ENCODE peak calls at places on chromosomes 16 and 17, in seven cellular contexts. U is A549, D is foreskin keratinocyte, P is H1, N is fibroblast of lung, I is substantia nigra, Y is small intestine. A is an unnamed sample.

GRCh38 chr17:47810901-47811635 is 10.5 kb downstream of the OSBPL7 start:
- DNase-seq in U (no peak), D (no peak), P (no peak), N (no peak), I (no peak), Y (peak; percentile 73), A (no peak)

GRCh38 chr17:20225162-20226115 is 216.3 kb downstream of the SPECC1 start:
- DNase-seq in U (no peak), D (no peak), P (no peak), N (peak; percentile 9), I (peak; percentile 57), Y (peak; percentile 16), A (no peak)

GRCh38 chr16:30998852-30999761 is 11.3 kb downstream of the STX1B start:
- DNase-seq in U (no peak), D (no peak), P (no peak), N (no peak), I (no peak), Y (peak; percentile 41), A (no peak)

GRCh38 chr17:57260325-57261083 is 4.2 kb downstream of the MSI2 start:
- DNase-seq in U (no peak), D (no peak), P (no peak), N (no peak), I (no peak), Y (no peak), A (no peak)

GRCh38 chr16:82633964-82634600 is 7.3 kb downstream of the CDH13 start:
- DNase-seq in U (no peak), D (peak; percentile 93), P (no peak), N (no peak), I (peak; percentile 73), Y (no peak), A (no peak)

GRCh38 chr17:20091161-20092029 is 82.2 kb downstream of the SPECC1 start:
- DNase-seq in U (no peak), D (no peak), P (no peak), N (peak; percentile 17), I (no peak), Y (no peak), A (no peak)

GRCh38 chr17:6509295-6509771 is 47.0 kb downstream of the PITPNM3 start:
- DNase-seq in U (no peak), D (no peak), P (no peak), N (no peak), I (no peak), Y (no peak), A (no peak)

GRCh38 chr17:47277921-47278320 is 24.3 kb downstream of the ITGB3 start:
- DNase-seq in U (no peak), D (no peak), P (no peak), N (peak; percentile 52), I (no peak), Y (no peak), A (no peak)

GRCh38 chr17:55334881-55335523 is 70.2 kb downstream of the HLF start:
- DNase-seq in U (no peak), D (no peak), P (no peak), N (no peak), I (no peak), Y (no peak), A (no peak)

GRCh38 chr16:83835972-83836566 is 28.3 kb downstream of the HSBP1 start:
- DNase-seq in U (peak; percentile 38), D (no peak), P (no peak), N (peak; percentile 80), I (no peak), Y (peak; percentile 23), A (no peak)

GRCh38 chr16:22372882-22373661 is 1.3 kb downstream of the CDR2 start:
- DNase-seq in U (no peak), D (no peak), P (no peak), N (peak; percentile 20), I (no peak), Y (peak; percentile 31), A (no peak)

GRCh38 chr17:60743812-60744211 is 66.2 kb downstream of the BCAS3 start:
- DNase-seq in U (no peak), D (peak; percentile 47), P (no peak), N (peak; percentile 56), I (no peak), Y (no peak), A (no peak)

GRCh38 chr16:19431636-19432340 is 14.1 kb downstream of the TMC5 start:
- DNase-seq in U (no peak), D (no peak), P (no peak), N (no peak), I (no peak), Y (peak; percentile 91), A (no peak)

GRCh38 chr17:7557147-7557764 is 1.3 kb upstream of the TNFSF13 start:
- DNase-seq in U (no peak), D (no peak), P (no peak), N (no peak), I (no peak), Y (peak; percentile 86), A (no peak)

GRCh38 chr17:73954981-73955380 is 248.5 kb upstream of the RPL38 start:
- DNase-seq in U (no peak), D (no peak), P (no peak), N (no peak), I (no peak), Y (peak; percentile 79), A (no peak)

GRCh38 chr17:32569171-32570080 is 82.6 kb downstream of the CDK5R1 start:
- DNase-seq in U (no peak), D (peak; percentile 100), P (no peak), N (no peak), I (no peak), Y (no peak), A (no peak)

GRCh38 chr16:10040136-10041080 is 141.8 kb downstream of the GRIN2A start:
- DNase-seq in U (no peak), D (no peak), P (no peak), N (no peak), I (no peak), Y (no peak), A (no peak)

GRCh38 chr17:78397681-78398101 is 19.2 kb downstream of the PGS1 start:
- DNase-seq in U (no peak), D (no peak), P (no peak), N (no peak), I (no peak), Y (no peak), A (no peak)

GRCh38 chr17:7606280-7606679 is 8.4 kb downstream of the FXR2 start:
- DNase-seq in U (no peak), D (no peak), P (no peak), N (no peak), I (no peak), Y (no peak), A (no peak)

GRCh38 chr16:77236063-77236511 is 36.9 kb downstream of the SYCE1L start:
- DNase-seq in U (peak; percentile 60), D (no peak), P (peak; percentile 79), N (peak; percentile 82), I (peak; percentile 84), Y (peak; percentile 83), A (peak; percentile 83)

GRCh38 chr16:70681382-70682238 is 4.2 kb downstream of the MTSS2 start:
- DNase-seq in U (no peak), D (no peak), P (no peak), N (no peak), I (peak; percentile 92), Y (no peak), A (no peak)

GRCh38 chr16:88713568-88714419 is 7.5 kb downstream of the CTU2 start:
- DNase-seq in U (no peak), D (no peak), P (no peak), N (peak; percentile 28), I (no peak), Y (no peak), A (no peak)

DNA sequence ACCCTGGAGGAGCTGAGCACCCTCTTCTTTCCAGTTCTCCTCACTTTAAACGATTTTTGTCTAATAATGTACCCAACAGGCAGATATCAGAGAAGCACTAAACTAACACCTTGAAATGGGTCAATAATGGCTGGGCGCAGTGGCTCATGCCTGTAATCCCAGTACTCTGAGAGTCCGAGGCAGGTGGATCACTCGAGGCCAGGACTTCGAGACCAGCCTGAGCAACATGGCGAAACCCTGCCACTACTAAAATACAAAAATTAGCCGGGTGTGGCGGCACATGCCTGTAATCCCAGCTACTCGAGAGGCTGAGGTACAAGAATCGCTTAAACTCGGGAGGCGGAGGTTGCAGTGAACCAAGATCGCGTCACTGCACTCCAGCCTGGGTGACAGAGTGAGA is 57.4 kb downstream of the ZFHX3 start:
- DNase-seq in U (no peak), D (no peak), P (no peak), N (no peak), I (no peak), Y (no peak), A (no peak)
- H3K27ac ChIP-seq in U (peak overlapping the region; percentile 68), D (peak overlapping the region; percentile 90), P (no peak overlapping the region), N (peak overlapping the region; percentile 90), I (no peak overlapping the region), Y (peak overlapping the region; percentile 56), A (no peak overlapping the region)

DNA sequence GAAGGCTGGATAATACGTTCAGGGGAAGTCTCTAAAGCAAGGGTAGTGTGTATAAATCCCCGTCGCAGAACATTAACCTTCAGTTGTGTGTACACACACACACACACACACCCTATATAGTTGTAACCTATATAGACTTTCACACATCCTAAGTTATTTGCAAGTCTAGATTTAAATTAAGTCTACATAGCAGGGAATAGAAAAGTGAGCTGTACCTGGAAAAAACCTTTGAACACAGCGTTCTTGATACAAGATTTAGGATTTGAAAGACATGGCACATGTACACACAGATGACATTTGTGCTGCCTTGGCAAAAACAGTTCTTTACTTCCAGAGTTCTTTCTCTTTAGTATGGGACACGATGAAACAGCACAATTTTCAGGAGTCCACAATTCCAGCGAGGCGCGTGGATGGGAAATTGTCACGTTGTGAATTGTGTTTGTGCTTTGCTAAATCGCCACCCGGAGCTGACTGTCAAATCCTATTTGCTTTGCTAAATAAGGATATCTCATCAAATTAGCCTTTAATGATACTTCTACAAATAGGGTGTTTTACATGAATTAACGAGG is 233.9 kb downstream of the MRTFB start:
- DNase-seq in U (no peak), D (no peak), P (no peak), N (no peak), I (no peak), Y (no peak), A (no peak)
- H3K27ac ChIP-seq in U (peak overlapping the region; percentile 99), D (no peak overlapping the region), P (no peak overlapping the region), N (no peak overlapping the region), I (no peak overlapping the region), Y (no peak overlapping the region), A (no peak overlapping the region)

DNA sequence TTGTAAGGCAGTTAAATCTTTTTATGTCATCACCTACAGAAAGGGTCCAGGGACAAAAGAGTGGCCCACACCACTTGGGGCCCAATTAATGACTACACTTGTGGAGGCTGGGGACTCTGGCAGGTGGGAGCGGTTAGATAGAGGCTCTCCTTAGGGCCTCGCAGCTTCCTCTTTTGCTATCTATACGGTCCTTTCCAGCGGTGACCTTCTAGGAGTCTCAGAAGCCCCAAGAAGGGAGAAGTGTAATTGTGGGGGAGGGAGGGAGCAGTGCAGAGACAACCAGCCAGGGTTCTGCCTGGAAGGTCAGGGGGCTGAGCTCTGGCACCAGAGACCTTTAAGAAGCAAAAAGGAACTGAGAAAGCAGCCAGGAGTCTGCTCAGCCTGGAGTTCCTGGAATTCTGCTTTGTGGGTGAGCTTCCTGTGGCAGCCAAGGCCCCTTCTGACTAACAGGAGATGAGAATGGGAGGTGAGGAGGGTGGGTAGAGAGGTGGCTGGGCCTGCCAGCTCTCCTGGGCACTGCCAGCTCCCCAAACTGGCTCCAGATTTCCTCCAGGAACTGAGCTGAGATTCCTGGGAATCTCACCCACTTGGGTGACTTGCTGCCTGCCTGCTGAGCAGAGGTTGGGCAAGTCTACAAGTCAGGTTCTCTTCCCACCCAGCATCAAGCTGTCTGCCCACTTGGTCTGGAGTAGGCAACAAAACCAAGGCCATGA is 16.3 kb upstream of the MAP3K14 start:
- DNase-seq in U (no peak), D (no peak), P (no peak), N (no peak), I (no peak), Y (no peak), A (peak; percentile 92)
- H3K27ac ChIP-seq in U (peak overlapping the region; percentile 73), D (no peak overlapping the region), P (no peak overlapping the region), N (no peak overlapping the region), I (no peak overlapping the region), Y (peak overlapping the region; percentile 14), A (peak overlapping the region; percentile 46)

GRCh38 chr17:50649042-50649908 is 14.6 kb downstream of the ABCC3 start:
- DNase-seq in U (no peak), D (no peak), P (no peak), N (peak; percentile 67), I (no peak), Y (no peak), A (no peak)
- H3K27ac ChIP-seq in U (peak overlapping the region; percentile 99), D (no peak overlapping the region), P (no peak overlapping the region), N (no peak overlapping the region), I (no peak overlapping the region), Y (no peak overlapping the region), A (no peak overlapping the region)